ENCODE peak calls at places on chromosomes 5 and 9, in nine cellular contexts. A is GM06990, G is Caco-2, B is dorsolateral prefrontal cortex, X is PC-3, P is AG09309, O is type B pancreatic cell, N is AG04449, T is upper lobe of right lung. L is an unnamed sample.

GRCh38 chr9:136267261-136268111 is 21.9 kb upstream of the QSOX2 start:
- DNase-seq in X (peak; percentile 75), T (peak; percentile 92), P (peak; percentile 21), B (peak; percentile 87), N (peak; percentile 10), O (peak; percentile 84), G (peak; percentile 78), A (peak; percentile 82), L (peak; percentile 74)

GRCh38 chr9:129313331-129313955 is 135.4 kb upstream of the IER5L start:
- DNase-seq in A (no peak), P (no peak), X (no peak), G (no peak), T (peak; percentile 37), O (peak; percentile 48), N (no peak), B (peak; percentile 16), L (no peak)

GRCh38 chr9:89522261-89522978 is 24.5 kb upstream of the SEMA4D start:
- DNase-seq in N (no peak), A (peak; percentile 83), T (no peak), B (no peak), O (no peak), X (peak; percentile 27), G (no peak), P (no peak), L (no peak)

GRCh38 chr9:69919461-69920061 is 98.9 kb downstream of the CFAP95 start:
- DNase-seq in B (no peak), A (no peak), T (no peak), O (no peak), P (peak; percentile 40), X (peak; percentile 63), G (no peak), N (no peak), L (peak; percentile 68)

GRCh38 chr5:40477856-40478546 is 201.7 kb upstream of the PTGER4 start:
- DNase-seq in O (no peak), T (no peak), A (no peak), P (peak; percentile 68), G (no peak), X (peak; percentile 96), B (no peak), N (no peak), L (peak; percentile 68)

GRCh38 chr5:58156354-58156753 is 303.5 kb downstream of the PLK2 start:
- DNase-seq in O (no peak), B (peak; percentile 56), A (no peak), G (no peak), T (no peak), X (no peak), N (no peak), P (peak; percentile 29), L (peak; percentile 72)

GRCh38 chr9:100379862-100380261 is 27.1 kb upstream of the TEX10 start:
- DNase-seq in T (no peak), G (no peak), P (peak; percentile 63), N (peak; percentile 53), A (no peak), B (no peak), X (peak; percentile 71), O (no peak), L (peak; percentile 78)

GRCh38 chr9:72140582-72140981 is 8.7 kb upstream of the GDA start:
- DNase-seq in N (no peak), P (no peak), B (no peak), A (no peak), O (no peak), X (peak; percentile 56), G (no peak), T (no peak), L (no peak)

GRCh38 chr5:69129413-69129812 is 35.6 kb downstream of the SLC30A5 start:
- DNase-seq in N (peak; percentile 74), A (no peak), X (peak; percentile 64), T (no peak), B (no peak), P (peak; percentile 63), O (no peak), G (no peak), L (peak; percentile 71)

GRCh38 chr9:70123695-70124094 is 80.0 kb downstream of the MAMDC2 start:
- DNase-seq in P (no peak), O (no peak), N (no peak), A (no peak), G (no peak), X (no peak), T (no peak), B (no peak), L (no peak)

DNA sequence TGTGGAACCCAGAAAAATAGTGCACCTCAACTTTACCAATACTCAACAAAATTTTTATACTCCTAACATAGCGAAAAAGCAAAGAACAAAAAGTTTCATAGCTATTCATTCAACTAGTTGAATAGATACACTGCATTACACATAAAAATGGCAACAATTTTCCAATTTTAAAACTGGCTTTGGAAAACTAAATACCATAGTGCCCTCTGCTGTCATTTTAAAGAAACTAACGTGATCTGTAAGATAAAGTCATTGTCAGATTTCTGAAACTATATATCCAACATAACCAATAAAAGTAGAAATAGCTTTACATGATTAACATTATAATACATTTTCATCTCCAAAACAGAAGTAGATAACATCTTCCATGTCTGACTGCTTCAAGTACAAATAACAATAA is 31.6 kb downstream of the DTWD2 start:
- DNase-seq in T (no peak), P (no peak), G (no peak), X (peak; percentile 45), B (no peak), A (no peak), O (no peak), N (no peak), L (peak; percentile 25)
- TF ChIP-seq CTCF in T (peak; percentile 42), P (peak; percentile 26), G (peak; percentile 42), X (peak; percentile 67), B (peak; percentile 54), A (no peak), O (peak; percentile 74), N (peak; percentile 0), L (peak; percentile 74)

DNA sequence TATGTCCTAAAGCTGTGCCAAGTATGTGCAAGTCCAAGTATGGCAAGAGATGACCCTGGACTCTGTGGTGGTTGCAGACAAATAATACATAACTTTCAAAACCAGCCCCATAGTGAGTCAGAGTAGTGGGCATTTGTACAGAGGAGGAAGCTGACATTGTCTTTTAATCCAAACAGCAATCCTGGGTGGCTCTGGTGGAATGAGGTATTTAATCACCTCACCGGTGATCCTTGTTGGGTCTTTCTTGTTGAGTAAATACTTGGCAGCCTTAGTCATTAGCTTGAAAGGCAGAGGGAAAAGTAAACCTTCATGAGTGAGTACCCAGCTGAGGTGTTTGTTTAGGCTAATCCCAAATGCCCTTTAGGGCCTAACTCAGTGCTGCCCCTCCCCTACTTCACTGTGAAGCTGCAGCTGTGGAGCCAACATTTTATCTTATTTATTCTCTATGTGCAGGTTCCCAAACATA is 148.7 kb upstream of the SLC12A2 start:
- DNase-seq in T (no peak), N (no peak), X (peak; percentile 99), G (peak; percentile 84), A (no peak), B (no peak), P (no peak), O (no peak), L (peak; percentile 53)
- TF ChIP-seq CTCF in T (no peak), N (no peak), X (peak; percentile 60), G (peak; percentile 43), A (no peak), B (no peak), P (no peak), O (no peak), L (peak; percentile 26)

GRCh38 chr9:91427873-91428272 is 4.2 kb upstream of the NFIL3 start:
- DNase-seq in O (no peak), P (no peak), X (peak; percentile 85), B (no peak), N (no peak), G (no peak), T (no peak), A (no peak), L (peak; percentile 41)
- TF ChIP-seq CTCF in O (no peak), P (no peak), X (no peak), B (no peak), N (no peak), G (no peak), T (no peak), A (no peak), L (no peak)

GRCh38 chr9:97109194-97109811 is 70.4 kb upstream of the CTSV start:
- DNase-seq in X (peak; percentile 75), G (peak; percentile 78), B (peak; percentile 52), T (no peak), O (no peak), P (no peak), N (no peak), A (peak; percentile 7), L (peak; percentile 26)
- TF ChIP-seq CTCF in X (peak; percentile 78), G (peak; percentile 86), B (peak; percentile 78), T (peak; percentile 43), O (peak; percentile 42), P (peak; percentile 53), N (peak; percentile 40), A (peak; percentile 75), L (peak; percentile 61)

DNA sequence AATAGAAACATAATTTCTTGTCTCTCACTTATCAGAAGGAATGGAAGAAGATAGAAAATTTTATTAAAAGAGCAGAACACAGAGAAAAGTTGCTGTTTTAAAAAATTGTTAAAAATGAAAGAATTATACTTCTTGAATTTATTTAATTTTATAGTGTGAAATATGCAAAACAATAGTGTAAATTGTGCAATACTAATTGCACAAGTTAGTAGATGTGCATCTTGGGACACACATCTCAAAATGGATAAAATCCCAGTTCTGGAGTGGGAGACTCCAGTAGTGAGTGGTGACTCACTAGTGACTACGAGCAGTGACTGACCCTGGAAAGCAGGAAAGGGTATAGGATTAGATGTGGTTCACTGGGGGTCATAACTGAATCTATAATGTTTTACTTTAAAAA is 223.2 kb downstream of the MSX2 start:
- DNase-seq in G (no peak), B (no peak), N (no peak), O (no peak), X (no peak), P (no peak), T (no peak), A (no peak), L (no peak)
- TF ChIP-seq CTCF in G (no peak), B (no peak), N (no peak), O (no peak), X (no peak), P (no peak), T (no peak), A (no peak), L (no peak)